ENCODE peak calls at places on chromosomes 2 and 18, in seven cellular contexts. One of them, this sample, is unnamed.
A peak's percentile ranks its signal among the peaks of the same experiment; 100 is the strongest.

GRCh38 chr2:164701565-164701964 is 80.3 kb upstream of the GRB14 start:
- DNase-seq in GM04504: no peak
- DNase-seq in coronary artery: no peak
- DNase-seq in GM12865: no peak
- DNase-seq in fibroblast of pulmonary artery: no peak
- DNase-seq in GM23248: no peak
- DNase-seq in memory B cell: no peak
- DNase-seq in this sample: no peak

GRCh38 chr2:143823856-143824255 is 694.6 kb downstream of the ARHGAP15 start:
- DNase-seq in GM04504: no peak
- DNase-seq in coronary artery: no peak
- DNase-seq in GM12865: no peak
- DNase-seq in fibroblast of pulmonary artery: no peak
- DNase-seq in GM23248: no peak
- DNase-seq in memory B cell: no peak
- DNase-seq in this sample: no peak

GRCh38 chr2:49044680-49045079 is 109.6 kb downstream of the FSHR start:
- DNase-seq in GM04504: no peak
- DNase-seq in coronary artery: no peak
- DNase-seq in GM12865: no peak
- DNase-seq in fibroblast of pulmonary artery: peak; percentile 3
- DNase-seq in GM23248: no peak
- DNase-seq in memory B cell: no peak
- DNase-seq in this sample: no peak

GRCh38 chr18:46556590-46557206 is 100.3 kb downstream of the LOXHD1 start:
- DNase-seq in GM04504: no peak
- DNase-seq in coronary artery: no peak
- DNase-seq in GM12865: no peak
- DNase-seq in fibroblast of pulmonary artery: no peak
- DNase-seq in GM23248: no peak
- DNase-seq in memory B cell: no peak
- DNase-seq in this sample: no peak

GRCh38 chr2:40227200-40227599 is 224.7 kb downstream of the SLC8A1 start:
- DNase-seq in GM04504: no peak
- DNase-seq in coronary artery: no peak
- DNase-seq in GM12865: no peak
- DNase-seq in fibroblast of pulmonary artery: no peak
- DNase-seq in GM23248: no peak
- DNase-seq in memory B cell: no peak
- DNase-seq in this sample: no peak

GRCh38 chr2:225667465-225667864 is 268.0 kb downstream of the NYAP2 start:
- DNase-seq in GM04504: no peak
- DNase-seq in coronary artery: no peak
- DNase-seq in GM12865: no peak
- DNase-seq in fibroblast of pulmonary artery: no peak
- DNase-seq in GM23248: no peak
- DNase-seq in memory B cell: no peak
- DNase-seq in this sample: no peak

GRCh38 chr2:239065537-239065936 is 217.7 kb downstream of the TWIST2 start:
- DNase-seq in GM04504: no peak
- DNase-seq in coronary artery: no peak
- DNase-seq in GM12865: no peak
- DNase-seq in fibroblast of pulmonary artery: no peak
- DNase-seq in GM23248: no peak
- DNase-seq in memory B cell: no peak
- DNase-seq in this sample: no peak

GRCh38 chr18:34223893-34224422 is 755 bp downstream of the NOL4 start:
- DNase-seq in GM04504: no peak
- DNase-seq in coronary artery: no peak
- DNase-seq in GM12865: peak; percentile 26
- DNase-seq in fibroblast of pulmonary artery: no peak
- DNase-seq in GM23248: peak; percentile 3
- DNase-seq in memory B cell: no peak
- DNase-seq in this sample: no peak

GRCh38 chr2:69615078-69615630 is 28.4 kb downstream of the AAK1 start:
- DNase-seq in GM04504: no peak
- DNase-seq in coronary artery: no peak
- DNase-seq in GM12865: no peak
- DNase-seq in fibroblast of pulmonary artery: no peak
- DNase-seq in GM23248: no peak
- DNase-seq in memory B cell: no peak
- DNase-seq in this sample: no peak

GRCh38 chr2:43251171-43251731 is 24.8 kb upstream of the ZFP36L2 start:
- DNase-seq in GM04504: peak; percentile 56
- DNase-seq in coronary artery: no peak
- DNase-seq in GM12865: no peak
- DNase-seq in fibroblast of pulmonary artery: peak; percentile 65
- DNase-seq in GM23248: peak; percentile 76
- DNase-seq in memory B cell: no peak
- DNase-seq in this sample: no peak

GRCh38 chr2:37618326-37618725 is 53.1 kb downstream of the CDC42EP3 start:
- DNase-seq in GM04504: no peak
- DNase-seq in coronary artery: no peak
- DNase-seq in GM12865: no peak
- DNase-seq in fibroblast of pulmonary artery: no peak
- DNase-seq in GM23248: no peak
- DNase-seq in memory B cell: no peak
- DNase-seq in this sample: no peak

GRCh38 chr18:3530807-3531206 is 80.8 kb downstream of the TGIF1 start:
- DNase-seq in GM04504: no peak
- DNase-seq in coronary artery: no peak
- DNase-seq in GM12865: no peak
- DNase-seq in fibroblast of pulmonary artery: no peak
- DNase-seq in GM23248: no peak
- DNase-seq in memory B cell: no peak
- DNase-seq in this sample: no peak

GRCh38 chr2:60456115-60456770 is 97.2 kb downstream of the BCL11A start:
- DNase-seq in GM04504: no peak
- DNase-seq in coronary artery: no peak
- DNase-seq in GM12865: no peak
- DNase-seq in fibroblast of pulmonary artery: no peak
- DNase-seq in GM23248: no peak
- DNase-seq in memory B cell: no peak
- DNase-seq in this sample: no peak

GRCh38 chr18:76524900-76525698 is 30.1 kb upstream of the ZNF516 start:
- DNase-seq in GM04504: peak; percentile 44
- DNase-seq in coronary artery: no peak
- DNase-seq in GM12865: peak; percentile 32
- DNase-seq in fibroblast of pulmonary artery: peak; percentile 80
- DNase-seq in GM23248: peak; percentile 89
- DNase-seq in memory B cell: no peak
- DNase-seq in this sample: no peak

GRCh38 chr2:217421834-217422233 is 562.0 kb upstream of the TNP1 start:
- DNase-seq in GM04504: no peak
- DNase-seq in coronary artery: no peak
- DNase-seq in GM12865: peak; percentile 15
- DNase-seq in fibroblast of pulmonary artery: no peak
- DNase-seq in GM23248: no peak
- DNase-seq in memory B cell: no peak
- DNase-seq in this sample: no peak

GRCh38 chr2:237675326-237675725 is 47.9 kb downstream of the LRRFIP1 start:
- DNase-seq in GM04504: no peak
- DNase-seq in coronary artery: no peak
- DNase-seq in GM12865: no peak
- DNase-seq in fibroblast of pulmonary artery: no peak
- DNase-seq in GM23248: no peak
- DNase-seq in memory B cell: no peak
- DNase-seq in this sample: no peak

GRCh38 chr2:171334171-171334570 is 99.6 kb downstream of the METTL8 start:
- DNase-seq in GM04504: no peak
- DNase-seq in coronary artery: no peak
- DNase-seq in GM12865: no peak
- DNase-seq in fibroblast of pulmonary artery: no peak
- DNase-seq in GM23248: no peak
- DNase-seq in memory B cell: no peak
- DNase-seq in this sample: no peak

GRCh38 chr2:212032536-212033219 is 505.9 kb downstream of the ERBB4 start:
- DNase-seq in GM04504: no peak
- DNase-seq in coronary artery: no peak
- DNase-seq in GM12865: no peak
- DNase-seq in fibroblast of pulmonary artery: peak; percentile 75
- DNase-seq in GM23248: peak; percentile 43
- DNase-seq in memory B cell: no peak
- DNase-seq in this sample: no peak

GRCh38 chr2:236939751-236940229 is 145.9 kb upstream of the COPS8 start:
- DNase-seq in GM04504: no peak
- DNase-seq in coronary artery: no peak
- DNase-seq in GM12865: no peak
- DNase-seq in fibroblast of pulmonary artery: no peak
- DNase-seq in GM23248: peak; percentile 65
- DNase-seq in memory B cell: no peak
- DNase-seq in this sample: no peak

GRCh38 chr2:119059940-119060339 is 98.6 kb downstream of the C1QL2 start:
- DNase-seq in GM04504: no peak
- DNase-seq in coronary artery: no peak
- DNase-seq in GM12865: no peak
- DNase-seq in fibroblast of pulmonary artery: no peak
- DNase-seq in GM23248: no peak
- DNase-seq in memory B cell: no peak
- DNase-seq in this sample: no peak

GRCh38 chr2:177970670-177971454 is 101.7 kb downstream of the PDE11A start:
- DNase-seq in GM04504: no peak
- DNase-seq in coronary artery: no peak
- DNase-seq in GM12865: no peak
- DNase-seq in fibroblast of pulmonary artery: no peak
- DNase-seq in GM23248: no peak
- DNase-seq in memory B cell: no peak
- DNase-seq in this sample: no peak

GRCh38 chr2:182447843-182448242 is 21.0 kb upstream of the PDE1A start:
- DNase-seq in GM04504: peak; percentile 64
- DNase-seq in coronary artery: no peak
- DNase-seq in GM12865: no peak
- DNase-seq in fibroblast of pulmonary artery: peak; percentile 90
- DNase-seq in GM23248: peak; percentile 81
- DNase-seq in memory B cell: no peak
- DNase-seq in this sample: no peak

GRCh38 chr2:120474486-120474885 is 128.6 kb downstream of the INHBB start:
- DNase-seq in GM04504: no peak
- DNase-seq in coronary artery: no peak
- DNase-seq in GM12865: no peak
- DNase-seq in fibroblast of pulmonary artery: no peak
- DNase-seq in GM23248: no peak
- DNase-seq in memory B cell: no peak
- DNase-seq in this sample: no peak

GRCh38 chr2:210169871-210170441 is 1.3 kb downstream of the KANSL1L start:
- DNase-seq in GM04504: peak; percentile 40
- DNase-seq in coronary artery: no peak
- DNase-seq in GM12865: peak; percentile 60
- DNase-seq in fibroblast of pulmonary artery: peak; percentile 82
- DNase-seq in GM23248: peak; percentile 92
- DNase-seq in memory B cell: no peak
- DNase-seq in this sample: no peak

GRCh38 chr2:196515608-196516007 is 123.9 kb upstream of the CCDC150 start:
- DNase-seq in GM04504: no peak
- DNase-seq in coronary artery: no peak
- DNase-seq in GM12865: no peak
- DNase-seq in fibroblast of pulmonary artery: no peak
- DNase-seq in GM23248: no peak
- DNase-seq in memory B cell: no peak
- DNase-seq in this sample: no peak

GRCh38 chr2:240455227-240455718 is 19.8 kb downstream of the GPC1 start:
- DNase-seq in GM04504: no peak
- DNase-seq in coronary artery: no peak
- DNase-seq in GM12865: no peak
- DNase-seq in fibroblast of pulmonary artery: no peak
- DNase-seq in GM23248: no peak
- DNase-seq in memory B cell: no peak
- DNase-seq in this sample: no peak

GRCh38 chr18:55404811-55405654 is 183.0 kb downstream of the TCF4 start:
- DNase-seq in GM04504: no peak
- DNase-seq in coronary artery: no peak
- DNase-seq in GM12865: no peak
- DNase-seq in fibroblast of pulmonary artery: peak; percentile 83
- DNase-seq in GM23248: peak; percentile 39
- DNase-seq in memory B cell: no peak
- DNase-seq in this sample: no peak

GRCh38 chr18:59994357-59994756 is 94.6 kb downstream of the PMAIP1 start:
- DNase-seq in GM04504: no peak
- DNase-seq in coronary artery: no peak
- DNase-seq in GM12865: peak; percentile 56
- DNase-seq in fibroblast of pulmonary artery: peak; percentile 18
- DNase-seq in GM23248: peak; percentile 14
- DNase-seq in memory B cell: no peak
- DNase-seq in this sample: no peak

GRCh38 chr2:29063646-29064372 is 10.5 kb downstream of the PCARE start:
- DNase-seq in GM04504: peak; percentile 28
- DNase-seq in coronary artery: no peak
- DNase-seq in GM12865: no peak
- DNase-seq in fibroblast of pulmonary artery: peak; percentile 63
- DNase-seq in GM23248: peak; percentile 78
- DNase-seq in memory B cell: no peak
- DNase-seq in this sample: no peak

GRCh38 chr2:219969508-219969907 is 342.1 kb downstream of the SLC4A3 start:
- DNase-seq in GM04504: no peak
- DNase-seq in coronary artery: no peak
- DNase-seq in GM12865: no peak
- DNase-seq in fibroblast of pulmonary artery: peak; percentile 1
- DNase-seq in GM23248: peak; percentile 85
- DNase-seq in memory B cell: no peak
- DNase-seq in this sample: no peak

GRCh38 chr2:197042613-197043248 is 116.2 kb upstream of the PGAP1 start:
- DNase-seq in GM04504: no peak
- DNase-seq in coronary artery: no peak
- DNase-seq in GM12865: peak; percentile 55
- DNase-seq in fibroblast of pulmonary artery: no peak
- DNase-seq in GM23248: peak; percentile 4
- DNase-seq in memory B cell: no peak
- DNase-seq in this sample: no peak

GRCh38 chr18:61569176-61569892 is 236.1 kb downstream of the CDH20 start:
- DNase-seq in GM04504: peak; percentile 54
- DNase-seq in coronary artery: no peak
- DNase-seq in GM12865: no peak
- DNase-seq in fibroblast of pulmonary artery: peak; percentile 79
- DNase-seq in GM23248: peak; percentile 76
- DNase-seq in memory B cell: no peak
- DNase-seq in this sample: no peak

GRCh38 chr2:36556847-36557246 is 41.1 kb downstream of the FEZ2 start:
- DNase-seq in GM04504: no peak
- DNase-seq in coronary artery: no peak
- DNase-seq in GM12865: no peak
- DNase-seq in fibroblast of pulmonary artery: no peak
- DNase-seq in GM23248: peak; percentile 76
- DNase-seq in memory B cell: no peak
- DNase-seq in this sample: no peak

This sample was measured in effector CD8-positive, alpha-beta T cell.